ENCODE peak calls at places on chromosomes 3 and 15, in four cellular contexts. One of them, this sample, is unnamed.

GRCh38 chr15:61827131-61827530 is 233.1 kb downstream of the VPS13C start:
- DNase-seq in WERI-Rb-1: no peak
- DNase-seq in activated CD4-positive, alpha-beta memory T cell treated with anti-CD3 and anti-CD28 coated beads, Interleukin-2, amount 10 ng/mL, durations not matched to agents 7 days and 5 days: no peak
- DNase-seq in C1 segment of cervical spinal cord: no peak
- DNase-seq in this sample: no peak

GRCh38 chr3:112531358-112531781 is 30.4 kb downstream of the ATG3 start:
- DNase-seq in activated CD4-positive, alpha-beta memory T cell treated with anti-CD3 and anti-CD28 coated beads, Interleukin-2, amount 10 ng/mL, durations not matched to agents 7 days and 5 days: no peak
- DNase-seq in C1 segment of cervical spinal cord: no peak
- DNase-seq in WERI-Rb-1: no peak
- DNase-seq in this sample: peak

GRCh38 chr3:31699309-31699953 is 166.7 kb downstream of the STT3B start:
- DNase-seq in C1 segment of cervical spinal cord: no peak
- DNase-seq in activated CD4-positive, alpha-beta memory T cell treated with anti-CD3 and anti-CD28 coated beads, Interleukin-2, amount 10 ng/mL, durations not matched to agents 7 days and 5 days: no peak
- DNase-seq in WERI-Rb-1: no peak
- DNase-seq in this sample: no peak

GRCh38 chr3:158570999-158571702 is at the start of gene MLF1:
- DNase-seq in C1 segment of cervical spinal cord: peak
- DNase-seq in activated CD4-positive, alpha-beta memory T cell treated with anti-CD3 and anti-CD28 coated beads, Interleukin-2, amount 10 ng/mL, durations not matched to agents 7 days and 5 days: peak
- DNase-seq in WERI-Rb-1: peak
- DNase-seq in this sample: peak

GRCh38 chr15:32919749-32920414 is 202.1 kb downstream of the GREM1 start:
- DNase-seq in C1 segment of cervical spinal cord: no peak
- DNase-seq in activated CD4-positive, alpha-beta memory T cell treated with anti-CD3 and anti-CD28 coated beads, Interleukin-2, amount 10 ng/mL, durations not matched to agents 7 days and 5 days: no peak
- DNase-seq in WERI-Rb-1: no peak
- DNase-seq in this sample: no peak

GRCh38 chr15:61186905-61187865 is 41.9 kb downstream of the RORA start:
- DNase-seq in WERI-Rb-1: no peak
- DNase-seq in C1 segment of cervical spinal cord: no peak
- DNase-seq in activated CD4-positive, alpha-beta memory T cell treated with anti-CD3 and anti-CD28 coated beads, Interleukin-2, amount 10 ng/mL, durations not matched to agents 7 days and 5 days: no peak
- DNase-seq in this sample: peak

GRCh38 chr3:160010578-160010977 is 21.9 kb downstream of the IL12A start:
- DNase-seq in activated CD4-positive, alpha-beta memory T cell treated with anti-CD3 and anti-CD28 coated beads, Interleukin-2, amount 10 ng/mL, durations not matched to agents 7 days and 5 days: no peak
- DNase-seq in C1 segment of cervical spinal cord: no peak
- DNase-seq in WERI-Rb-1: no peak
- DNase-seq in this sample: no peak

GRCh38 chr3:142975316-142975995 is 12.0 kb upstream of the PAQR9 start:
- DNase-seq in activated CD4-positive, alpha-beta memory T cell treated with anti-CD3 and anti-CD28 coated beads, Interleukin-2, amount 10 ng/mL, durations not matched to agents 7 days and 5 days: no peak
- DNase-seq in C1 segment of cervical spinal cord: no peak
- DNase-seq in WERI-Rb-1: no peak
- DNase-seq in this sample: no peak

GRCh38 chr3:133865136-133865855 is 30.4 kb downstream of the RAB6B start:
- DNase-seq in C1 segment of cervical spinal cord: no peak
- DNase-seq in WERI-Rb-1: no peak
- DNase-seq in activated CD4-positive, alpha-beta memory T cell treated with anti-CD3 and anti-CD28 coated beads, Interleukin-2, amount 10 ng/mL, durations not matched to agents 7 days and 5 days: no peak
- DNase-seq in this sample: no peak

GRCh38 chr3:54131026-54131605 is 8.8 kb downstream of the CACNA2D3 start:
- DNase-seq in WERI-Rb-1: no peak
- DNase-seq in activated CD4-positive, alpha-beta memory T cell treated with anti-CD3 and anti-CD28 coated beads, Interleukin-2, amount 10 ng/mL, durations not matched to agents 7 days and 5 days: no peak
- DNase-seq in C1 segment of cervical spinal cord: no peak
- DNase-seq in this sample: no peak

This sample was measured in SK-N-DZ.